ENCODE peak calls at places on chromosomes 5 and 9, in seven cellular contexts. V is psoas muscle, D is suprapubic skin, S is WTC11, O is foreskin keratinocyte, Q is fibroblast of mammary gland, C is kidney epithelial cell. Z is an unnamed sample.
A peak's percentile ranks its signal among the peaks of the same experiment; 100 is the strongest.

GRCh38 chr5:34811691-34812090 is 27.3 kb upstream of the TTC23L start:
- DNase-seq in V (no peak), D (no peak), S (no peak), O (no peak), Q (no peak), C (no peak), Z (no peak)

GRCh38 chr9:97501177-97501971 is at the start of gene TMOD1:
- DNase-seq in V (peak; percentile 81), D (peak; percentile 69), S (peak; percentile 73), O (no peak), Q (no peak), C (no peak), Z (peak; percentile 77)

GRCh38 chr9:33153666-33154065 is 13.5 kb downstream of the B4GALT1 start:
- DNase-seq in V (no peak), D (no peak), S (no peak), O (no peak), Q (no peak), C (no peak), Z (no peak)

GRCh38 chr9:35035851-35036701 is 36.3 kb downstream of the VCP start:
- DNase-seq in V (peak; percentile 51), D (no peak), S (peak; percentile 34), O (no peak), Q (peak; percentile 63), C (no peak), Z (no peak)

GRCh38 chr5:139495644-139496435 is 13.3 kb upstream of the STING1 start:
- DNase-seq in V (no peak), D (no peak), S (no peak), O (no peak), Q (peak; percentile 68), C (no peak), Z (no peak)

GRCh38 chr5:179612577-179613459 is 10.7 kb downstream of the HNRNPH1 start:
- DNase-seq in V (no peak), D (peak; percentile 40), S (peak; percentile 5), O (no peak), Q (no peak), C (no peak), Z (no peak)

GRCh38 chr9:111975709-111976108 is 79.1 kb downstream of the UGCG start:
- DNase-seq in V (no peak), D (no peak), S (peak; percentile 41), O (no peak), Q (no peak), C (no peak), Z (no peak)

GRCh38 chr5:132011561-132012384 is at the start of gene ACSL6:
- DNase-seq in V (peak; percentile 43), D (peak; percentile 50), S (peak; percentile 57), O (no peak), Q (no peak), C (no peak), Z (peak; percentile 45)

GRCh38 chr5:169416583-169417196 is 115.8 kb upstream of the SLIT3 start:
- DNase-seq in V (peak; percentile 61), D (peak; percentile 76), S (no peak), O (no peak), Q (peak; percentile 98), C (no peak), Z (no peak)

GRCh38 chr9:304519-305185 is 90.0 kb downstream of the DOCK8 start:
- DNase-seq in V (no peak), D (no peak), S (peak; percentile 13), O (peak; percentile 64), Q (no peak), C (peak; percentile 5), Z (no peak)

GRCh38 chr5:156934450-156935211 is 28.4 kb downstream of the TIMD4 start:
- DNase-seq in V (no peak), D (no peak), S (peak; percentile 50), O (no peak), Q (peak; percentile 2), C (no peak), Z (no peak)

GRCh38 chr5:172872997-172873491 is 39.0 kb downstream of the ERGIC1 start:
- DNase-seq in V (peak; percentile 88), D (peak; percentile 83), S (no peak), O (no peak), Q (peak; percentile 66), C (no peak), Z (no peak)

GRCh38 chr9:121750715-121751623 is 99.5 kb downstream of the DAB2IP start:
- DNase-seq in V (no peak), D (no peak), S (no peak), O (no peak), Q (no peak), C (no peak), Z (no peak)

GRCh38 chr9:14321517-14322125 is 7.7 kb upstream of the NFIB start:
- DNase-seq in V (no peak), D (no peak), S (no peak), O (no peak), Q (peak; percentile 78), C (no peak), Z (no peak)

DNA sequence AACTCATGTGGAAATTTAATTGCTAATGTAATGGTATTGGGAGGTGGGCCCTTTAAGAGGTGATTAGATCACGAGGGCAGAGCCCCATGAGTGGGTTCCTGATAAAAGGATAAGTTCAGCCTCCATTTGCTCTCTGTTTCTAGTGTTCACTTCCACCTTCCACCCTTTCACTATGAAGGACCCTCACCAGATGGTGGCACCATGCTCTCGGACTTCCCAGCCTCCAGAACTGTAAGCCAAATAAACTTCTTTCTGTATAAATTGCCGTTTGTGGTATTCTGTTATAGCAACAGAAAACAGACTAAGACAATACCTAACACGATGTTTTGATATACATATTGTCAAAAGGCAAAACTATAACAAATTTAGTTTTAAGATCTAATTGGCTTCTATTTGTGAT is 166.2 kb downstream of the DEPDC1B start:
- DNase-seq in V (no peak), D (no peak), S (no peak), O (no peak), Q (no peak), C (no peak), Z (no peak)
- TF ChIP-seq CTCF in V (no peak), D (no peak), S (no peak), O (no peak), Q (no peak), C (no peak), Z (no peak)

GRCh38 chr5:126776499-126777256 is at the start of gene LMNB1:
- DNase-seq in V (peak; percentile 95), D (peak; percentile 96), S (peak; percentile 97), O (peak; percentile 70), Q (peak; percentile 94), C (peak; percentile 67), Z (no peak)
- TF ChIP-seq CTCF in V (no peak), D (peak; percentile 12), S (no peak), O (no peak), Q (no peak), C (no peak), Z (no peak)

GRCh38 chr5:151890299-151890698 is 34.4 kb downstream of the GLRA1 start:
- DNase-seq in V (no peak), D (no peak), S (no peak), O (no peak), Q (no peak), C (no peak), Z (no peak)
- TF ChIP-seq CTCF in V (no peak), D (no peak), S (no peak), O (no peak), Q (no peak), C (no peak), Z (peak; percentile 6)

DNA sequence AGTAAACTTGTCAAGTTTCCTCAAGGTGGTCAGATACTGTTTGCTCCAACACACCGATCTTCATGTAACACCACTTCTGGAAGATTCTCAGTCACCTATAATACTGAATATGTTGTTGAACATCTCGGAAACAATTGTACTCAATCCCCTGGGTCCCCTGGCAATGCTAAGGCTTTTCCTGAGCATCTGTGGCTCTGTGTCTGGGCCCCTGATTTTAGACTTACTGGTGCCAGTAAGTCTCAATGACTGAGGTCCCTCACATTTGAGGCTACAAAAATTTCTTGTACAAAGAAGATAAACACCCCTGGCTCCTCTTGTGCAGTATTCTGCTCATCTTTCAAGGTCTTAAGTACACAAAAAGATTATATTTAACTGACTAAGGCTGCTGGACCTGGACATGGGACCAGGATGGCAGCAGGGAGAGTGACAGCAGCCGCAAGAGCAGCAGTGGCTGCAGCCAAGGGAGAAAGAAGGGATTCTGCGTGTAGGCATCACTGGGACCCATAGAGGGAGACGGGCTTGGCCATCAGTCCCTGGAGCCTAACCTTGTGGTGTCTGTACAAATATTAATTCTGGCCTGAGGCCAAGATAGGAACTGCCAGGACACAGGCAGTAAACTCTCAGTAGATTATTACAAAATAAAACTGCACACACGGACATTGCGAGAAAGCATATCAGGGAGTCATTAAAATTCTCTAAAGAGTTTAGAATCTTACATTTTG is 49.0 kb upstream of the TNPO1 start:
- DNase-seq in V (no peak), D (no peak), S (peak; percentile 19), O (no peak), Q (no peak), C (no peak), Z (no peak)
- TF ChIP-seq CTCF in V (no peak), D (no peak), S (no peak), O (no peak), Q (no peak), C (no peak), Z (no peak)

GRCh38 chr9:127520941-127521918 is 69.9 kb downstream of the LRSAM1 start:
- DNase-seq in V (no peak), D (no peak), S (peak; percentile 46), O (no peak), Q (peak; percentile 87), C (no peak), Z (no peak)

GRCh38 chr9:127521919-127522304 is 70.6 kb downstream of the LRSAM1 start:
- DNase-seq in V (no peak), D (no peak), S (no peak), O (no peak), Q (no peak), C (no peak), Z (no peak)

GRCh38 chr9:127524373-127524772 is 73.1 kb downstream of the LRSAM1 start:
- DNase-seq in V (no peak), D (no peak), S (no peak), O (no peak), Q (no peak), C (no peak), Z (no peak)

GRCh38 chr9:127522727-127523126 is 71.4 kb downstream of the LRSAM1 start:
- DNase-seq in V (no peak), D (no peak), S (no peak), O (peak; percentile 73), Q (peak; percentile 37), C (no peak), Z (no peak)

GRCh38 chr9:127523312-127523851 is 72.1 kb downstream of the LRSAM1 start:
- DNase-seq in V (no peak), D (no peak), S (peak; percentile 54), O (no peak), Q (peak; percentile 72), C (no peak), Z (no peak)
- TF ChIP-seq CTCF in V (peak; percentile 14), D (peak; percentile 13), S (peak; percentile 60), O (peak; percentile 68), Q (peak; percentile 71), C (peak; percentile 59), Z (no peak)

Z was measured in D721Med.